ENCODE peak calls at places on chromosome 15, in seven cellular contexts. F is neural progenitor cell, G is A549, J is lower lobe of right lung, U is heart right ventricle, P is aorta, R is psoas muscle. C is an unnamed sample.

GRCh38 chr15:27382296-27382695 is 411.3 kb downstream of the GABRG3 start:
- DNase-seq in F (peak; percentile 9), G (no peak), J (no peak), U (no peak), P (no peak), R (no peak), C (no peak)

GRCh38 chr15:76158815-76159214 is 99.0 kb downstream of the TMEM266 start:
- DNase-seq in F (no peak), G (no peak), J (no peak), U (no peak), P (no peak), R (peak; percentile 28), C (no peak)

GRCh38 chr15:70194266-70194665 is 96.5 kb upstream of the TLE3 start:
- DNase-seq in F (no peak), G (no peak), J (no peak), U (no peak), P (no peak), R (no peak), C (no peak)

GRCh38 chr15:76059320-76060097 is at the start of gene TMEM266:
- DNase-seq in F (peak; percentile 96), G (peak; percentile 43), J (peak; percentile 57), U (peak; percentile 27), P (peak; percentile 77), R (peak; percentile 75), C (no peak)

GRCh38 chr15:90001062-90001682 is at the start of gene ZNF710:
- DNase-seq in F (peak; percentile 73), G (peak; percentile 58), J (peak; percentile 50), U (peak; percentile 51), P (peak; percentile 83), R (peak; percentile 72), C (no peak)

GRCh38 chr15:90451215-90451850 is 63.3 kb downstream of the IQGAP1 start:
- DNase-seq in F (no peak), G (peak; percentile 9), J (no peak), U (no peak), P (no peak), R (no peak), C (no peak)

GRCh38 chr15:87287156-87287555 is 969.4 kb downstream of the NTRK3 start:
- DNase-seq in F (no peak), G (peak; percentile 3), J (no peak), U (no peak), P (no peak), R (no peak), C (no peak)

GRCh38 chr15:45187894-45188830 is at the start of gene SHF:
- DNase-seq in F (peak; percentile 95), G (peak; percentile 18), J (no peak), U (peak; percentile 64), P (peak; percentile 86), R (peak; percentile 74), C (no peak)

GRCh38 chr15:99446565-99447496 is 119.0 kb upstream of the MEF2A start:
- DNase-seq in F (no peak), G (no peak), J (no peak), U (no peak), P (peak; percentile 71), R (no peak), C (no peak)

GRCh38 chr15:64667736-64668161 is 107.6 kb downstream of the RBPMS2 start:
- DNase-seq in F (no peak), G (no peak), J (no peak), U (no peak), P (no peak), R (no peak), C (no peak)

GRCh38 chr15:69035205-69035917 is 20.9 kb downstream of the NOX5 start:
- DNase-seq in F (peak; percentile 63), G (peak; percentile 75), J (no peak), U (no peak), P (no peak), R (no peak), C (peak; percentile 75)

GRCh38 chr15:77804210-77804609 is 171.5 kb upstream of the LINGO1 start:
- DNase-seq in F (no peak), G (no peak), J (no peak), U (no peak), P (no peak), R (no peak), C (no peak)

GRCh38 chr15:47363653-47364052 is 353.7 kb upstream of the SEMA6D start:
- DNase-seq in F (no peak), G (no peak), J (no peak), U (no peak), P (no peak), R (no peak), C (no peak)

GRCh38 chr15:47367991-47368390 is 349.3 kb upstream of the SEMA6D start:
- DNase-seq in F (no peak), G (no peak), J (no peak), U (no peak), P (no peak), R (no peak), C (no peak)

GRCh38 chr15:47366884-47367283 is 350.4 kb upstream of the SEMA6D start:
- DNase-seq in F (no peak), G (no peak), J (no peak), U (no peak), P (no peak), R (no peak), C (no peak)

GRCh38 chr15:47360296-47360695 is 357.0 kb upstream of the SEMA6D start:
- DNase-seq in F (no peak), G (no peak), J (no peak), U (no peak), P (no peak), R (no peak), C (no peak)

GRCh38 chr15:47364671-47365141 is 352.6 kb upstream of the SEMA6D start:
- DNase-seq in F (peak; percentile 11), G (no peak), J (no peak), U (no peak), P (no peak), R (no peak), C (no peak)
- H3K4me3 ChIP-seq in F (no peak overlapping the region), G (no peak overlapping the region), J (no peak overlapping the region), U (no peak overlapping the region), P (no peak overlapping the region), R (no peak overlapping the region), C (no peak overlapping the region)

DNA sequence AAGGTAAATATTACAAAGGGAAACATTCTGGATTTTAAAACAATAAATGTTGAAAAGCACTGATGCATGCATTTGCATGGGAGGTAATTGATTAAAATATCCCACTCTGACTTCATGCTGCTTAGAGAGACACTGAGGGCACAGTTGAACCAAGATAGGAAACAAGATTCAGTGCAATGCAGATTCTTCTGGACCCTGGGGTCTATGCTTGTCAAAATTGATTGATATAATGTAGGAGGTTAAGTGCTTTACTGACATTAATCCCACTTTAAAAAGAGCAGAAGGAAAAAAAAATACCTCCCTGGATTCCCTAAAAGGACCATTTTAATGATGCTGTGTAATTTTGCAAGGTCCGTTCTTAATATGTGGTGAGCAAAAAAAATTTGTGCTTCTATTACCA is 454.2 kb downstream of the GABRB3 start:
- DNase-seq in F (no peak), G (no peak), J (no peak), U (no peak), P (no peak), R (no peak), C (no peak)
- H3K9me3 ChIP-seq in F (no peaks in the 10 kb centered on the region), G (no peaks in the 10 kb centered on the region), J (no peaks in the 10 kb centered on the region), U (no peaks in the 10 kb centered on the region), P (no peaks in the 10 kb centered on the region), R (no peaks in the 10 kb centered on the region), C (no peaks in the 10 kb centered on the region)

DNA sequence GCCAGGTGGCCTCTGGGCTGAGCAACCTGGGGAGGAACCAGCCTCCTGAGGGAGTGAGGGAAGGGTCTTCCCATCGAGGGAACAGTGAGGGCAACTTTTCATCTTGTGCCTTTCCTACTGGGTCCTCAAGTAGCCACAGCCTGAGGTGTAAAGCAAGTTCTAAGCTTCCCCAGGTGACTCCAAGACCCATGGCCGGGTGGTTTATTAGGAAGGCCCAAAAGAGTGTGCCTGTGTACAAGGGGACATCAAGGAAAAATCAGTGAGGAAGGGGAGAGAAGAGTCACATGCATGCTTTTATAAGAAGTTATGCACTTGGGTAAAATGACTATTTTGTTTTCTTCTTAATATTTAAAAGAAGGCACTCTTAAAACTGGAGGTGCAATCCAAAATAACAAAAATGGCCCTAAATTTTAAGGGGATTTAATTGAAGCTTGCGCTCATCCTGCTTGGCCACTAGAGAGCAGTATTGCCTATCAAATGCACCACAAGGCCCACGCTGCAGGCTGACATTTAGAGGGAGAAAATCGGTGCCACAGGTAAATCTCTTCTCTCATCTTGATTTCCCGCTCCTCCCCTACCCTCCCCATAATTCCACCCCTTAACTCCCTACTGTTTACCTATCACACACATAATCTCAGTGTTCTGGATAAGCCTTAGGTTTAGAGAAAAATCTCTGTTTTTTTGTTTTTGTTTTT is 6.7 kb downstream of the NANOGP8 start:
- DNase-seq in F (peak; percentile 70), G (peak; percentile 75), J (no peak), U (no peak), P (no peak), R (no peak), C (no peak)
- H3K4me3 ChIP-seq in F (no peak overlapping the region), G (no peak overlapping the region), J (no peak overlapping the region), U (no peak overlapping the region), P (no peak overlapping the region), R (no peak overlapping the region), C (no peak overlapping the region)

DNA sequence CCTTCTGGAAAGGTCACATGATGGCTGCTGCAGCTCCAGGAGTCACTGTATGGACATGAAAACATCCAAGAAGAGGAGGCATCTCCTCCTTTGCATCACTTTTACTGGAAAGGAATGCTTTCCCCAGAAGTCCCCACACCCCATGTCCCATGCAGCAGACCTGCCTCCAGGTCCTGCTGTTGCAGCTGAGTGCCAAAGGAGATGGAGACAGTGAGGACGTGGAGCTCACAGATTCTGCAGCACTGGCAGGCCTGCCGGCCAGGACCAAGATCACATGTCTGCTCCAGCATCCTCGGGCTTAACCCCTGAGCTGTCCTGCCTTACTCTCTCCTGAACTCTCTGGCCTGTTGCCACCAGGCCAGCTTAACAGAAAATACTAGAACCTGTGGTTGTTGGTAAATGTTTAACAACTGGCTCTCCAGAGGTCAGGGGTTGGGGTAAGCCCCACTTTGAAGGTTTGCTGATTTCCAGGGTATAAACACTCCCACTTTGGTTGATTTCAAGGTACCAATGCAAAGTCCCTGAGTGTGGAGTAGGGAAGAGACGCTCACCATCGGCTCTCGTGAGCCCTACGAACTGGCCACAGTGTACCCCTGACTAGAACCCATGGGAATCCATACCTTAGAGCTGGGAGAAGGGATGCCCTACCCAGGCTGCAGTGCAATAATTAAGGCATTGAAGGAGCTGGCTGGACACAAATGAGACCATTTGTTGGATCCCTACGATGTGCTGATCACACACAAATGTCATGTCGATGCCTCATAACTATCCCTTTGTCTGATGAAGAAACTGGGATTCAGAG is 147.8 kb downstream of the OR4M2 start:
- DNase-seq in F (no peak), G (no peak), J (no peak), U (no peak), P (peak; percentile 74), R (no peak), C (no peak)
- H3K9me3 ChIP-seq in F (peaks cover 63% of the 10 kb centered on the region), G (peaks cover 3% of the 10 kb centered on the region), J (no peaks in the 10 kb centered on the region), U (no peaks in the 10 kb centered on the region), P (no peaks in the 10 kb centered on the region), R (no peaks in the 10 kb centered on the region), C (no peaks in the 10 kb centered on the region)

GRCh38 chr15:84734794-84735479 is 13.5 kb upstream of the ZNF592 start:
- DNase-seq in F (peak; percentile 71), G (peak; percentile 93), J (peak; percentile 80), U (no peak), P (peak; percentile 51), R (no peak), C (peak; percentile 78)
- H3K4me3 ChIP-seq in F (peak overlapping the region; percentile 18), G (peak overlapping the region; percentile 7), J (peak overlapping the region; percentile 33), U (no peak overlapping the region), P (no peak overlapping the region), R (no peak overlapping the region), C (peak overlapping the region; percentile 55)

DNA sequence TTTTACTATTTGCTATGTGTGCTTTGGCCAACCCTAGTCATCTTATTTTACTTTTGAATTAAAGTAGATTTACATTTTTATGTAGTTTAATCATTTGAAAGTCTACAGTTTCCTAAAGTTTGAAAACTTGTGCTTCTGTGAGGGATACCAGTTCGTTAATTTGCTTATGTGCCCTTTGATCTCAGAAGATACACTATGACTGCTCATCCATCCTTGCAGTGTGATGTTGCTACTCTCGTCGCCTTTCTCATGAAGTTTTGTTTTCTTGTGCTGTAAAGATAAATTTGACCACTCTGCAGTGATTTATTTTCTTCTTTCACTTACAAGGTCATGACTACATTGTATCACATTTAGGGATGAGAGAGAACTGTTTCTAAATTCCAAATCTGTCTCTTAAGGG is 16.3 kb downstream of the SNRPN start:
- DNase-seq in F (no peak), G (no peak), J (no peak), U (no peak), P (no peak), R (no peak), C (no peak)
- H3K9me3 ChIP-seq in F (peaks cover 4% of the 10 kb centered on the region), G (peaks cover 22% of the 10 kb centered on the region), J (peaks cover 31% of the 10 kb centered on the region), U (peaks cover 2% of the 10 kb centered on the region), P (peaks cover 4% of the 10 kb centered on the region), R (no peaks in the 10 kb centered on the region), C (peaks cover 73% of the 10 kb centered on the region)

C was measured in breast epithelium.